ENCODE peak calls at places on chromosomes 2 and 18, in six cellular contexts. B is HepG2, H is fibroblast of lung, Z is adipocyte, S is small intestine, A is psoas muscle. X is an unnamed sample. For H3K9me3, the result is how much of the 10 kb centered on the place peaks cover.

GRCh38 chr2:24909555-24910177 is 10.4 kb downstream of the ADCY3 start:
- DNase-seq in S (no peak), A (no peak), H (peak), Z (peak), B (no peak), X (peak)

GRCh38 chr18:25435462-25435782 is 83.5 kb upstream of the ZNF521 start:
- DNase-seq in Z (no peak), H (no peak), A (no peak), S (no peak), B (no peak), X (no peak)

GRCh38 chr18:74271656-74272055 is 20.1 kb downstream of the CYB5A start:
- DNase-seq in H (no peak), A (no peak), B (no peak), S (no peak), Z (no peak), X (no peak)

GRCh38 chr2:197710424-197711042 is 5.4 kb downstream of the MARS2 start:
- DNase-seq in Z (no peak), A (no peak), S (no peak), H (no peak), B (no peak), X (no peak)

GRCh38 chr2:29834624-29835023 is 86.8 kb downstream of the ALK start:
- DNase-seq in B (no peak), A (no peak), Z (peak), H (peak), S (no peak), X (no peak)

GRCh38 chr2:71547616-71548285 is 94.4 kb downstream of the DYSF start:
- DNase-seq in H (no peak), S (no peak), Z (no peak), B (no peak), A (peak), X (peak)

GRCh38 chr2:16050261-16051045 is 110.1 kb downstream of the MYCN start:
- DNase-seq in A (no peak), S (no peak), Z (no peak), B (no peak), H (no peak), X (no peak)

GRCh38 chr18:23992119-23992940 is 22.2 kb upstream of the TTC39C start:
- DNase-seq in Z (no peak), H (peak), A (no peak), B (no peak), S (peak), X (peak)

GRCh38 chr2:75500633-75501032 is 60.1 kb downstream of the EVA1A start:
- DNase-seq in B (no peak), S (no peak), Z (peak), H (peak), A (no peak), X (no peak)

GRCh38 chr18:63254716-63255399 is 64.7 kb downstream of the BCL2 start:
- DNase-seq in H (no peak), B (no peak), Z (no peak), A (no peak), S (no peak), X (no peak)

GRCh38 chr2:83689402-83689801 is 769.7 kb downstream of the SUCLG1 start:
- DNase-seq in B (no peak), A (no peak), H (no peak), S (no peak), Z (no peak), X (no peak)

GRCh38 chr2:1049691-1050090 is 99.0 kb downstream of the SNTG2 start:
- DNase-seq in H (peak), B (no peak), Z (peak), A (no peak), S (no peak), X (no peak)

GRCh38 chr2:36359006-36359580 is 3.5 kb downstream of the CRIM1 start:
- DNase-seq in A (no peak), B (no peak), Z (peak), S (no peak), H (no peak), X (no peak)

GRCh38 chr18:35436076-35436649 is 59.0 kb upstream of the ZNF396 start:
- DNase-seq in A (no peak), H (peak), Z (peak), S (no peak), B (no peak), X (no peak)

GRCh38 chr2:1775511-1776035 is 31.3 kb upstream of the PXDN start:
- DNase-seq in Z (no peak), S (no peak), H (no peak), A (no peak), B (no peak), X (no peak)

GRCh38 chr2:109256921-109257320 is 127.9 kb downstream of the SH3RF3 start:
- DNase-seq in A (peak), Z (no peak), B (no peak), S (no peak), H (no peak), X (peak)

GRCh38 chr2:12649602-12650400 is 66.9 kb upstream of the TRIB2 start:
- DNase-seq in B (no peak), Z (no peak), S (peak), H (no peak), A (no peak), X (no peak)

GRCh38 chr2:54767921-54768320 is 44.5 kb downstream of the EML6 start:
- DNase-seq in H (peak), S (no peak), Z (peak), B (no peak), A (no peak), X (no peak)

GRCh38 chr18:75097491-75098225 is 111.3 kb downstream of the PTGR3 start:
- DNase-seq in H (no peak), Z (no peak), S (no peak), A (no peak), B (no peak), X (no peak)

GRCh38 chr2:40361478-40361877 is 90.4 kb downstream of the SLC8A1 start:
- DNase-seq in H (no peak), B (no peak), S (no peak), Z (no peak), A (no peak), X (no peak)

GRCh38 chr18:79876497-79876896 is 75.0 kb downstream of the SLC66A2 start:
- DNase-seq in H (no peak), Z (no peak), B (no peak), A (peak), S (no peak), X (peak)

GRCh38 chr2:79982445-79982844 is 322.1 kb downstream of the LRRTM1 start:
- DNase-seq in A (no peak), H (no peak), B (peak), Z (no peak), S (peak), X (no peak)

GRCh38 chr2:72561621-72562318 is 264.1 kb downstream of the EXOC6B start:
- DNase-seq in A (no peak), H (peak), B (peak), S (no peak), Z (peak), X (no peak)

GRCh38 chr2:121128741-121129659 is 156.0 kb downstream of the TFCP2L1 start:
- DNase-seq in A (no peak), Z (peak), B (peak), H (no peak), S (peak), X (peak)

GRCh38 chr18:45567123-45567522 is 48.2 kb upstream of the SLC14A2 start:
- DNase-seq in B (no peak), A (no peak), S (no peak), H (peak), Z (peak), X (peak)

GRCh38 chr2:101140978-101141655 is 10.1 kb downstream of the TBC1D8 start:
- DNase-seq in S (no peak), A (no peak), Z (peak), H (no peak), B (no peak), X (no peak)

GRCh38 chr2:84875213-84875560 is 5.7 kb downstream of the TRABD2A start:
- DNase-seq in S (no peak), A (no peak), Z (no peak), H (no peak), B (no peak), X (no peak)

GRCh38 chr2:222688912-222689311 is 17.5 kb downstream of the MOGAT1 start:
- DNase-seq in S (no peak), A (no peak), Z (peak), B (no peak), H (peak), X (no peak)

GRCh38 chr2:40144022-40144421 is 307.9 kb downstream of the SLC8A1 start:
- DNase-seq in S (no peak), Z (no peak), B (no peak), A (no peak), H (no peak), X (no peak)

GRCh38 chr2:168841445-168841844 is 39.0 kb downstream of the NOSTRIN start:
- DNase-seq in Z (no peak), S (no peak), B (no peak), A (no peak), H (no peak), X (no peak)

GRCh38 chr2:171404258-171404657 is 29.5 kb downstream of the METTL8 start:
- DNase-seq in S (no peak), Z (peak), A (no peak), B (peak), H (peak), X (no peak)

GRCh38 chr2:19673213-19673791 is 228.5 kb downstream of the TTC32 start:
- DNase-seq in B (peak), H (peak), S (peak), A (no peak), Z (peak), X (no peak)

GRCh38 chr2:189829092-189829843 is 45.0 kb downstream of the PMS1 start:
- DNase-seq in B (no peak), A (no peak), S (no peak), Z (no peak), H (peak), X (no peak)

GRCh38 chr2:10868465-10869314 is 43.0 kb upstream of the KCNF1 start:
- DNase-seq in S (no peak), A (peak), H (peak), Z (peak), B (no peak), X (no peak)

GRCh38 chr18:58239879-58240278 is 195.9 kb downstream of the NEDD4L start:
- DNase-seq in Z (no peak), S (no peak), B (no peak), H (peak), A (no peak), X (no peak)

GRCh38 chr2:11746807-11747459 is 501 bp downstream of the LPIN1 start:
- DNase-seq in B (peak), A (no peak), H (peak), Z (peak), S (peak), X (no peak)

GRCh38 chr18:67007085-67007484 is 403.2 kb upstream of the CDH19 start:
- DNase-seq in H (no peak), Z (no peak), B (no peak), S (no peak), A (no peak), X (no peak)
- H3K9me3 ChIP-seq in H (under half), Z (under half), B (under half), S (under half), A (under half), X (under half)

GRCh38 chr2:61499060-61499459 is 28.2 kb upstream of the USP34 start:
- DNase-seq in S (no peak), B (no peak), A (no peak), Z (no peak), H (no peak), X (no peak)
- H3K9me3 ChIP-seq in S (under half), B (under half), A (under half), Z (under half), H (under half), X (under half)

GRCh38 chr2:98576666-98577312 is 31.5 kb downstream of the COA5 start:
- DNase-seq in Z (no peak), A (no peak), H (no peak), S (no peak), B (no peak), X (no peak)
- H3K9me3 ChIP-seq in Z (under half), A (under half), H (under half), S (under half), B (under half), X (under half)

GRCh38 chr18:72147830-72148229 is 396.3 kb downstream of the CBLN2 start:
- DNase-seq in S (no peak), A (no peak), Z (no peak), H (no peak), B (no peak), X (no peak)
- H3K9me3 ChIP-seq in S (under half), A (under half), Z (under half), H (under half), B (under half), X (under half)

DNA sequence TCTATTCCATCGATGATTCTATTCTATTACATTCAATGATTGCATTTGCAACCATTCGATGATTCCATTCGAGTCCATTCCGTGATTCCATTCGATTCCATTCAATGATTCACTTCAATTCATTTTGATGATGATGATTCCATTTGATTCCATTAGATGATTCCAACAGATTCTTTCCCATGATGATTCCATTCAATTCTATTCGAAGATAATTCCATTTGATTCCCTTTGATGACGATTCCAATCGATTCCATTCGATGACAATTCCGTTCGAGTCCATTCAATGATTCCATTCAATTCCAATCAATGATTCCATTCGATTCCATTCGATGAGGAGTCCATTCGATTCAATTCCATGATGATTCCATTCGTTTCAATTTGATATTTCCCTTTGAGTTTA is 1088.8 kb downstream of the RPIA start:
- DNase-seq in Z (no peak), S (no peak), B (no peak), H (no peak), A (no peak), X (no peak)
- H3K9me3 ChIP-seq in Z (half or more), S (under half), B (half or more), H (under half), A (half or more), X (under half)

GRCh38 chr2:94776036-94776435 is 95.2 kb upstream of the TEKT4 start:
- DNase-seq in H (no peak), S (no peak), Z (no peak), B (no peak), A (no peak), X (no peak)
- H3K9me3 ChIP-seq in H (under half), S (under half), Z (under half), B (under half), A (under half), X (under half)

DNA sequence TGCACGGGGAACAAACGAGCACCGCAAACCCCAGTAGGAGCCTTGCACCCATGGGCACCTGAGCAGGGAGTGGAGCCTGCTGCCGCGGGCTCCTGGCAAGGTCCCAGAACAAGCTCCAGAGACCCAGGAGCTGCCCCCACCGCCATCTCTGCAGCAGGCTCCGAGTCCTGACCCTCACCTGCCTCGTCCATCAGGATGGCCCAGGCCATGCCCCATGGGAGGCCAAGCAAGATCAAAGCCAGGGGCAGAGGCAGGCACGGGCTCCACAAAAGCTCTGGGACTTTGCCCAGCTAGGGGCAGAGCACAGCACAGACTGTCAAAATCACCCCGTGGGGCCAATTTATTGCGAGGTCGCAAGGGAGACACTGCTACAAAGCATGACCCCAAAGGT is 43.6 kb downstream of the GPC1 start:
- DNase-seq in Z (no peak), H (no peak), B (no peak), S (no peak), A (peak), X (peak)
- H3K9me3 ChIP-seq in Z (under half), H (under half), B (under half), S (under half), A (under half), X (under half)

GRCh38 chr2:238469155-238469554 is 42.4 kb downstream of the ASB1 start:
- DNase-seq in Z (no peak), A (no peak), H (no peak), B (no peak), S (no peak), X (no peak)
- H3K9me3 ChIP-seq in Z (under half), A (under half), H (under half), B (under half), S (under half), X (under half)

GRCh38 chr18:14941256-14941655 is 193.3 kb downstream of the ANKRD30B start:
- DNase-seq in A (no peak), B (no peak), H (no peak), Z (no peak), S (peak), X (no peak)
- H3K9me3 ChIP-seq in A (under half), B (under half), H (under half), Z (under half), S (under half), X (under half)

X was measured in aorta.